ENCODE peak calls at places on chromosomes 12 and 14, in six cellular contexts. D is endothelial cell of umbilical vein; H is non-pigmented ciliary epithelial cell; V is HS-5; P is Kasumi-1; J is stimulated activated CD8-positive, alpha-beta memory T cell treated with anti-CD3 and anti-CD28 coated beads, Interleukin-4, amount 100 ng/mL, for 24 hours. Z is an unnamed sample.

GRCh38 chr12:112759786-112760185 is 31.8 kb upstream of the RPH3A start:
- DNase-seq in D (no peak), H (no peak), V (no peak), P (no peak), J (no peak), Z (no peak)

GRCh38 chr12:104695453-104696148 is 238.9 kb downstream of the CHST11 start:
- DNase-seq in D (peak; percentile 65), H (peak; percentile 96), V (no peak), P (peak; percentile 45), J (peak; percentile 71), Z (peak; percentile 14)

GRCh38 chr12:85683051-85683450 is 153.2 kb downstream of the RASSF9 start:
- DNase-seq in D (no peak), H (no peak), V (no peak), P (no peak), J (no peak), Z (no peak)

GRCh38 chr12:131847456-131847855 is 19.3 kb downstream of the MMP17 start:
- DNase-seq in D (no peak), H (no peak), V (no peak), P (no peak), J (no peak), Z (no peak)

GRCh38 chr14:104368751-104369100 is 210.8 kb upstream of the C14orf180 start:
- DNase-seq in D (no peak), H (no peak), V (no peak), P (no peak), J (no peak), Z (no peak)

GRCh38 chr12:12267801-12268200 is 957 bp upstream of the LRP6 start:
- DNase-seq in D (no peak), H (no peak), V (no peak), P (no peak), J (no peak), Z (peak; percentile 23)

GRCh38 chr14:72081139-72081538 is 148.9 kb downstream of the RGS6 start:
- DNase-seq in D (no peak), H (no peak), V (no peak), P (no peak), J (no peak), Z (no peak)

GRCh38 chr12:41981758-41982157 is 162.9 kb downstream of the GXYLT1 start:
- DNase-seq in D (no peak), H (no peak), V (no peak), P (no peak), J (no peak), Z (peak; percentile 61)

GRCh38 chr12:1806301-1807106 is 13.9 kb upstream of the LRTM2 start:
- DNase-seq in D (no peak), H (no peak), V (no peak), P (peak; percentile 21), J (no peak), Z (no peak)

GRCh38 chr14:80523518-80524117 is 312.3 kb upstream of the DIO2 start:
- DNase-seq in D (peak; percentile 47), H (no peak), V (no peak), P (no peak), J (no peak), Z (no peak)

GRCh38 chr12:32826807-32827412 is 69.7 kb downstream of the PKP2 start:
- DNase-seq in D (no peak), H (no peak), V (no peak), P (no peak), J (no peak), Z (no peak)

GRCh38 chr12:28278499-28278898 is 88.2 kb downstream of the CCDC91 start:
- DNase-seq in D (no peak), H (no peak), V (no peak), P (no peak), J (no peak), Z (no peak)

GRCh38 chr14:78153069-78153351 is 17.2 kb upstream of the NRXN3 start:
- DNase-seq in D (no peak), H (no peak), V (no peak), P (no peak), J (no peak), Z (no peak)

GRCh38 chr14:22798528-22798927 is 16.7 kb downstream of the SLC7A7 start:
- DNase-seq in D (no peak), H (no peak), V (no peak), P (peak; percentile 45), J (no peak), Z (no peak)

GRCh38 chr14:83004456-83005006 is 1470.9 kb upstream of the SEL1L start:
- DNase-seq in D (no peak), H (no peak), V (no peak), P (no peak), J (no peak), Z (no peak)

GRCh38 chr14:91405241-91405721 is 12.3 kb downstream of the CCDC88C start:
- DNase-seq in D (no peak), H (no peak), V (no peak), P (no peak), J (no peak), Z (no peak)

GRCh38 chr12:125280482-125281377 is 215.5 kb downstream of the AACS start:
- DNase-seq in D (no peak), H (no peak), V (no peak), P (no peak), J (no peak), Z (no peak)

GRCh38 chr14:82190812-82191211 is 657.2 kb upstream of the SEL1L start:
- DNase-seq in D (no peak), H (no peak), V (no peak), P (no peak), J (no peak), Z (no peak)

GRCh38 chr12:49534806-49535278 is 4.0 kb upstream of the KCNH3 start:
- DNase-seq in D (no peak), H (no peak), V (no peak), P (no peak), J (no peak), Z (no peak)

GRCh38 chr12:66548338-66549049 is 130.4 kb downstream of the GRIP1 start:
- DNase-seq in D (no peak), H (no peak), V (no peak), P (peak; percentile 26), J (no peak), Z (no peak)

GRCh38 chr12:118332511-118332910 is 40.2 kb downstream of the TAOK3 start:
- DNase-seq in D (no peak), H (no peak), V (no peak), P (peak; percentile 65), J (no peak), Z (no peak)

Z was measured in Caki2.